ENCODE peak calls at places on chromosomes 5 and 9, in seven cellular contexts. W is IMR-90; B is NCI-H1105; J is fibroblast of lung; Y is stimulated activated CD8-positive, alpha-beta memory T cell treated with anti-CD3 and anti-CD28 coated beads, Interleukin-7, amount 100 ng/mL, for 1 hour; S is ureter; D is NCI-H345. R is an unnamed sample.
A peak's percentile ranks its signal among the peaks of the same experiment; 100 is the strongest.

GRCh38 chr5:142869883-142870282 is 99.7 kb downstream of the ARHGAP26 start:
- DNase-seq in W (peak; percentile 11), B (no peak), J (no peak), Y (no peak), S (no peak), D (peak; percentile 43), R (peak; percentile 10)

GRCh38 chr5:42277293-42277692 is 145.9 kb upstream of the GHR start:
- DNase-seq in W (no peak), B (no peak), J (no peak), Y (no peak), S (no peak), D (no peak), R (no peak)

GRCh38 chr5:107771926-107772325 is 101.2 kb upstream of the EFNA5 start:
- DNase-seq in W (no peak), B (no peak), J (no peak), Y (no peak), S (no peak), D (no peak), R (no peak)

GRCh38 chr5:107285772-107286171 is 385.0 kb downstream of the EFNA5 start:
- DNase-seq in W (no peak), B (no peak), J (peak; percentile 90), Y (no peak), S (no peak), D (no peak), R (no peak)

GRCh38 chr9:113410207-113411158 is at the start of the genes C9orf43 and POLE3:
- DNase-seq in W (peak; percentile 94), B (peak; percentile 92), J (peak; percentile 95), Y (peak; percentile 84), S (peak; percentile 95), D (peak; percentile 96), R (peak; percentile 96)

GRCh38 chr5:51201024-51201423 is 182.2 kb upstream of the ISL1 start:
- DNase-seq in W (no peak), B (no peak), J (no peak), Y (no peak), S (no peak), D (peak; percentile 75), R (no peak)

GRCh38 chr5:16430349-16431089 is 35.1 kb downstream of the ZNF622 start:
- DNase-seq in W (no peak), B (no peak), J (no peak), Y (no peak), S (no peak), D (no peak), R (no peak)

GRCh38 chr9:125867752-125868400 is 120.7 kb downstream of the PBX3 start:
- DNase-seq in W (peak; percentile 44), B (peak; percentile 48), J (no peak), Y (no peak), S (no peak), D (peak; percentile 22), R (peak; percentile 45)

GRCh38 chr9:35976726-35977125 is 18.8 kb upstream of the OR2S2 start:
- DNase-seq in W (no peak), B (no peak), J (no peak), Y (no peak), S (no peak), D (no peak), R (no peak)

GRCh38 chr9:81588148-81588874 is 101.0 kb downstream of the TLE1 start:
- DNase-seq in W (peak; percentile 74), B (no peak), J (peak; percentile 69), Y (no peak), S (peak; percentile 55), D (peak; percentile 33), R (no peak)

GRCh38 chr9:19473605-19474004 is 64.8 kb downstream of the ACER2 start:
- DNase-seq in W (no peak), B (no peak), J (no peak), Y (no peak), S (no peak), D (no peak), R (no peak)

GRCh38 chr9:6123402-6123801 is 92.2 kb upstream of the IL33 start:
- DNase-seq in W (no peak), B (no peak), J (no peak), Y (no peak), S (no peak), D (no peak), R (no peak)

R was measured in HCEC 1CT.